ENCODE peak calls at places on chromosomes 4 and X, in ten cellular contexts. One of them, this sample, is unnamed.

GRCh38 chrX:134764202-134764785 is 106.0 kb upstream of the PLAC1 start:
- DNase-seq in AG04450: no peak
- DNase-seq in hepatocyte: no peak
- DNase-seq in IMR-90: no peak
- DNase-seq in mucosa of descending colon: no peak
- DNase-seq in lower leg skin: no peak
- DNase-seq in endothelial cell: no peak
- DNase-seq in pancreas: no peak
- DNase-seq in astrocyte of the spinal cord: peak
- DNase-seq in fibroblast of lung: peak
- DNase-seq in this sample: no peak

GRCh38 chr4:48699470-48699869 is 80.6 kb downstream of the FRYL start:
- DNase-seq in endothelial cell: no peak
- DNase-seq in astrocyte of the spinal cord: no peak
- DNase-seq in fibroblast of lung: peak
- DNase-seq in pancreas: no peak
- DNase-seq in hepatocyte: peak
- DNase-seq in lower leg skin: no peak
- DNase-seq in mucosa of descending colon: no peak
- DNase-seq in IMR-90: no peak
- DNase-seq in AG04450: no peak
- DNase-seq in this sample: no peak

GRCh38 chrX:133297284-133297683 is 79.1 kb upstream of the TFDP3 start:
- DNase-seq in hepatocyte: no peak
- DNase-seq in pancreas: no peak
- DNase-seq in astrocyte of the spinal cord: peak
- DNase-seq in AG04450: peak
- DNase-seq in endothelial cell: no peak
- DNase-seq in lower leg skin: no peak
- DNase-seq in mucosa of descending colon: no peak
- DNase-seq in IMR-90: peak
- DNase-seq in fibroblast of lung: peak
- DNase-seq in this sample: no peak

GRCh38 chrX:150766351-150767044 is 73.3 kb downstream of the MTMR1 start:
- DNase-seq in hepatocyte: no peak
- DNase-seq in mucosa of descending colon: no peak
- DNase-seq in pancreas: no peak
- DNase-seq in astrocyte of the spinal cord: no peak
- DNase-seq in IMR-90: no peak
- DNase-seq in lower leg skin: no peak
- DNase-seq in fibroblast of lung: no peak
- DNase-seq in AG04450: no peak
- DNase-seq in endothelial cell: no peak
- DNase-seq in this sample: no peak

GRCh38 chrX:139194571-139195280 is 335.8 kb upstream of the F9 start:
- DNase-seq in mucosa of descending colon: peak
- DNase-seq in IMR-90: no peak
- DNase-seq in hepatocyte: peak
- DNase-seq in lower leg skin: no peak
- DNase-seq in AG04450: no peak
- DNase-seq in pancreas: peak
- DNase-seq in astrocyte of the spinal cord: no peak
- DNase-seq in fibroblast of lung: peak
- DNase-seq in endothelial cell: peak
- DNase-seq in this sample: peak

GRCh38 chr4:84837751-84838150 is 128.7 kb downstream of the WDFY3 start:
- DNase-seq in pancreas: no peak
- DNase-seq in lower leg skin: no peak
- DNase-seq in fibroblast of lung: peak
- DNase-seq in hepatocyte: no peak
- DNase-seq in IMR-90: peak
- DNase-seq in endothelial cell: no peak
- DNase-seq in AG04450: no peak
- DNase-seq in astrocyte of the spinal cord: no peak
- DNase-seq in mucosa of descending colon: no peak
- DNase-seq in this sample: no peak

GRCh38 chr4:8709050-8709728 is 116.6 kb downstream of the CPZ start:
- DNase-seq in astrocyte of the spinal cord: no peak
- DNase-seq in lower leg skin: no peak
- DNase-seq in fibroblast of lung: no peak
- DNase-seq in mucosa of descending colon: no peak
- DNase-seq in hepatocyte: no peak
- DNase-seq in pancreas: no peak
- DNase-seq in AG04450: no peak
- DNase-seq in endothelial cell: no peak
- DNase-seq in IMR-90: no peak
- DNase-seq in this sample: no peak

GRCh38 chr4:156638925-156639605 is 332.5 kb downstream of the PDGFC start:
- DNase-seq in lower leg skin: no peak
- DNase-seq in mucosa of descending colon: no peak
- DNase-seq in fibroblast of lung: peak
- DNase-seq in astrocyte of the spinal cord: peak
- DNase-seq in hepatocyte: no peak
- DNase-seq in AG04450: peak
- DNase-seq in endothelial cell: no peak
- DNase-seq in pancreas: no peak
- DNase-seq in IMR-90: peak
- DNase-seq in this sample: peak

GRCh38 chrX:115582871-115583729 is 22.1 kb downstream of the PLS3 start:
- DNase-seq in astrocyte of the spinal cord: no peak
- DNase-seq in AG04450: no peak
- DNase-seq in endothelial cell: no peak
- DNase-seq in lower leg skin: no peak
- DNase-seq in mucosa of descending colon: no peak
- DNase-seq in IMR-90: peak
- DNase-seq in pancreas: no peak
- DNase-seq in fibroblast of lung: peak
- DNase-seq in hepatocyte: peak
- DNase-seq in this sample: peak

GRCh38 chrX:125132274-125132673 is 187.4 kb upstream of the TEX13C start:
- DNase-seq in astrocyte of the spinal cord: no peak
- DNase-seq in endothelial cell: no peak
- DNase-seq in IMR-90: peak
- DNase-seq in pancreas: no peak
- DNase-seq in mucosa of descending colon: no peak
- DNase-seq in lower leg skin: no peak
- DNase-seq in fibroblast of lung: no peak
- DNase-seq in hepatocyte: peak
- DNase-seq in AG04450: no peak
- DNase-seq in this sample: no peak

GRCh38 chr4:171524913-171525312 is 288.3 kb upstream of the GALNTL6 start:
- DNase-seq in pancreas: no peak
- DNase-seq in lower leg skin: no peak
- DNase-seq in astrocyte of the spinal cord: no peak
- DNase-seq in hepatocyte: no peak
- DNase-seq in fibroblast of lung: no peak
- DNase-seq in IMR-90: no peak
- DNase-seq in AG04450: no peak
- DNase-seq in mucosa of descending colon: no peak
- DNase-seq in endothelial cell: no peak
- DNase-seq in this sample: no peak

GRCh38 chrX:101407748-101408529 is at the start of the genes GLA and HNRNPH2:
- DNase-seq in pancreas: peak
- DNase-seq in lower leg skin: peak
- DNase-seq in hepatocyte: peak
- DNase-seq in fibroblast of lung: peak
- DNase-seq in IMR-90: peak
- DNase-seq in astrocyte of the spinal cord: peak
- DNase-seq in mucosa of descending colon: peak
- DNase-seq in endothelial cell: peak
- DNase-seq in AG04450: peak
- DNase-seq in this sample: peak

GRCh38 chrX:101409043-101409442 is 1.0 kb downstream of the HNRNPH2 start:
- DNase-seq in astrocyte of the spinal cord: no peak
- DNase-seq in lower leg skin: no peak
- DNase-seq in AG04450: no peak
- DNase-seq in endothelial cell: no peak
- DNase-seq in pancreas: no peak
- DNase-seq in mucosa of descending colon: no peak
- DNase-seq in hepatocyte: peak
- DNase-seq in IMR-90: no peak
- DNase-seq in fibroblast of lung: no peak
- DNase-seq in this sample: no peak

GRCh38 chrX:101407167-101407747 is 468 bp downstream of the GLA start:
- DNase-seq in astrocyte of the spinal cord: no peak
- DNase-seq in IMR-90: no peak
- DNase-seq in lower leg skin: no peak
- DNase-seq in mucosa of descending colon: no peak
- DNase-seq in endothelial cell: no peak
- DNase-seq in pancreas: no peak
- DNase-seq in AG04450: no peak
- DNase-seq in hepatocyte: no peak
- DNase-seq in fibroblast of lung: no peak
- DNase-seq in this sample: no peak

GRCh38 chrX:101410461-101410860 is 2.4 kb downstream of the HNRNPH2 start:
- DNase-seq in pancreas: no peak
- DNase-seq in mucosa of descending colon: no peak
- DNase-seq in endothelial cell: no peak
- DNase-seq in hepatocyte: no peak
- DNase-seq in fibroblast of lung: peak
- DNase-seq in lower leg skin: no peak
- DNase-seq in astrocyte of the spinal cord: no peak
- DNase-seq in AG04450: no peak
- DNase-seq in IMR-90: no peak
- DNase-seq in this sample: no peak

DNA sequence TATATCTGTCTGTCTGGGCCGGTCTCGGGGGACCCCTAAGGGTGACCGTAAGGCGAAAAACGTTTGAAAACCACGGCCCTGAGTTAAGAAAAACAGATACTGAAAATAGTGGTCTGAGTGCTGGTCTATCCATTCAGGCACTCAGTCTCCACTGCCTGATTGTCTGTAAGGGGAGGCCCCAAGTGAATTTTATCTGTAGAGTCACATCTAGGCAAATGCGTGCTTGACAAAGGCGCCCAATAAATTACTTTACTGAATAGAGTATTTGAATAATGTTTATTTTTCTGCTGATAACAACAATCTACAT is 461 bp downstream of the HNRNPH2 start:
- DNase-seq in fibroblast of lung: no peak
- DNase-seq in mucosa of descending colon: no peak
- DNase-seq in AG04450: no peak
- DNase-seq in pancreas: no peak
- DNase-seq in endothelial cell: no peak
- DNase-seq in IMR-90: no peak
- DNase-seq in lower leg skin: no peak
- DNase-seq in astrocyte of the spinal cord: no peak
- DNase-seq in hepatocyte: no peak
- DNase-seq in this sample: no peak
- TF ChIP-seq CTCF in fibroblast of lung: no peak
- TF ChIP-seq CTCF in mucosa of descending colon: no peak
- TF ChIP-seq CTCF in AG04450: no peak
- TF ChIP-seq CTCF in pancreas: no peak
- TF ChIP-seq CTCF in endothelial cell: no peak
- TF ChIP-seq CTCF in IMR-90: peak
- TF ChIP-seq CTCF in lower leg skin: no peak
- TF ChIP-seq CTCF in astrocyte of the spinal cord: no peak
- TF ChIP-seq CTCF in hepatocyte: no peak
- TF ChIP-seq CTCF in this sample: no peak

GRCh38 chr4:146382194-146382593 is 139.5 kb downstream of the SLC10A7 start:
- DNase-seq in fibroblast of lung: no peak
- DNase-seq in astrocyte of the spinal cord: no peak
- DNase-seq in AG04450: no peak
- DNase-seq in hepatocyte: no peak
- DNase-seq in endothelial cell: no peak
- DNase-seq in pancreas: no peak
- DNase-seq in IMR-90: no peak
- DNase-seq in lower leg skin: no peak
- DNase-seq in mucosa of descending colon: no peak
- DNase-seq in this sample: no peak

GRCh38 chr4:146381263-146381872 is 140.4 kb downstream of the SLC10A7 start:
- DNase-seq in pancreas: no peak
- DNase-seq in endothelial cell: no peak
- DNase-seq in AG04450: no peak
- DNase-seq in hepatocyte: no peak
- DNase-seq in fibroblast of lung: no peak
- DNase-seq in mucosa of descending colon: no peak
- DNase-seq in IMR-90: peak
- DNase-seq in astrocyte of the spinal cord: no peak
- DNase-seq in lower leg skin: no peak
- DNase-seq in this sample: no peak

GRCh38 chr4:146379744-146380143 is 142.0 kb downstream of the SLC10A7 start:
- DNase-seq in IMR-90: peak
- DNase-seq in fibroblast of lung: peak
- DNase-seq in lower leg skin: no peak
- DNase-seq in AG04450: no peak
- DNase-seq in hepatocyte: no peak
- DNase-seq in mucosa of descending colon: no peak
- DNase-seq in pancreas: no peak
- DNase-seq in astrocyte of the spinal cord: peak
- DNase-seq in endothelial cell: no peak
- DNase-seq in this sample: no peak
- TF ChIP-seq CTCF in IMR-90: no peak
- TF ChIP-seq CTCF in fibroblast of lung: no peak
- TF ChIP-seq CTCF in lower leg skin: no peak
- TF ChIP-seq CTCF in AG04450: no peak
- TF ChIP-seq CTCF in hepatocyte: no peak
- TF ChIP-seq CTCF in mucosa of descending colon: no peak
- TF ChIP-seq CTCF in pancreas: no peak
- TF ChIP-seq CTCF in astrocyte of the spinal cord: no peak
- TF ChIP-seq CTCF in endothelial cell: no peak
- TF ChIP-seq CTCF in this sample: no peak

DNA sequence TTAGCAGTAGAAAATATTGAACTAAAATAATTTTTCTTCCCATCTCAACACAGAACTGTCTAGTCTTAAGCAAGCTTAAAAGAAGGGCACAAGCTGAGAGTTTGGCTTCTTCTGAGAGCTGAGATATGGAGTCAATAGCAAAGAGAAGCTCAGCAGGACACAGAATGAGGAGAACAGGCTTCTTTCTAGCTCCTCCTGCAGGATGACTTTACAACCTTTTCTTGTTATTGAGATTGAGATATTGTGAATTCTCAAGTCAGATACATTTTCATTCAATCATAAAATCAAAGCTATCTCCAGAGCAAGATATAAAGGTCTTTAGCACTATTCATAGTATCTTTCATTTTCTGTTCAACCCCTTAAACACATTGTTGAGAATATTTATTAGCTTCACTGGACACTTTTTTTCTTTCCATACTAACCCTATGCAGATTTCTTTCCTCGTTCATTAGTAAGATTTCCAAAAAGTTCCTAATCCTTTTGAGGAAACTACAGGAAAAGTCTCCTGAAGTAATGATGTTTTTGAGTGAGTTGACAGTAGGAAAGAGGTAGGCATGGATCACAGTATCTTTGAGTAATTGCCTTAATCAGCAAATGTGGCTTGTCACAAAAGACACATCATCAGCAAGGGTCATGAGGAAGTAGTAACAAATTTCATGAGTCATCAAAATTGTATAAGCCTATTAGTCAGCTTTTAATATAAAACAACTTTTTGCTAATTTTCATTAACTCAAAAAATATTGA is 17.8 kb upstream of the CXCL3 start:
- DNase-seq in fibroblast of lung: peak
- DNase-seq in astrocyte of the spinal cord: peak
- DNase-seq in AG04450: no peak
- DNase-seq in lower leg skin: no peak
- DNase-seq in hepatocyte: no peak
- DNase-seq in endothelial cell: no peak
- DNase-seq in pancreas: no peak
- DNase-seq in mucosa of descending colon: no peak
- DNase-seq in IMR-90: peak
- DNase-seq in this sample: no peak
- TF ChIP-seq CTCF in fibroblast of lung: peak
- TF ChIP-seq CTCF in astrocyte of the spinal cord: peak
- TF ChIP-seq CTCF in AG04450: peak
- TF ChIP-seq CTCF in lower leg skin: no peak
- TF ChIP-seq CTCF in hepatocyte: no peak
- TF ChIP-seq CTCF in endothelial cell: no peak
- TF ChIP-seq CTCF in pancreas: no peak
- TF ChIP-seq CTCF in mucosa of descending colon: no peak
- TF ChIP-seq CTCF in IMR-90: peak
- TF ChIP-seq CTCF in this sample: no peak

GRCh38 chr4:67558493-67558892 is at the start of gene STAP1:
- DNase-seq in endothelial cell: no peak
- DNase-seq in lower leg skin: no peak
- DNase-seq in pancreas: no peak
- DNase-seq in astrocyte of the spinal cord: no peak
- DNase-seq in hepatocyte: no peak
- DNase-seq in fibroblast of lung: no peak
- DNase-seq in IMR-90: no peak
- DNase-seq in AG04450: no peak
- DNase-seq in mucosa of descending colon: no peak
- DNase-seq in this sample: no peak
- TF ChIP-seq CTCF in endothelial cell: no peak
- TF ChIP-seq CTCF in lower leg skin: no peak
- TF ChIP-seq CTCF in pancreas: no peak
- TF ChIP-seq CTCF in astrocyte of the spinal cord: no peak
- TF ChIP-seq CTCF in hepatocyte: no peak
- TF ChIP-seq CTCF in fibroblast of lung: no peak
- TF ChIP-seq CTCF in IMR-90: no peak
- TF ChIP-seq CTCF in AG04450: no peak
- TF ChIP-seq CTCF in mucosa of descending colon: no peak
- TF ChIP-seq CTCF in this sample: no peak